ENCODE peak calls at places on chromosomes 7 and 10, in five cellular contexts. W is endothelial cell; I is astrocyte of the spinal cord; C is naive thymus-derived CD4-positive, alpha-beta T cell; B is GM04504. R is an unnamed sample.

GRCh38 chr7:19982841-19983835 is 209.7 kb upstream of the TMEM196 start:
- DNase-seq in W (peak), I (peak), C (no peak), B (peak), R (peak)

GRCh38 chr10:129131439-129132122 is 335.5 kb upstream of the MGMT start:
- DNase-seq in W (no peak), I (no peak), C (no peak), B (no peak), R (no peak)

GRCh38 chr10:100101526-100102076 is 19.9 kb upstream of the CPN1 start:
- DNase-seq in W (no peak), I (no peak), C (no peak), B (no peak), R (no peak)

GRCh38 chr10:132687181-132687892 is 98.6 kb downstream of the NKX6-2 start:
- DNase-seq in W (no peak), I (no peak), C (no peak), B (no peak), R (no peak)

GRCh38 chr7:131007439-131008330 is 273.7 kb upstream of the KLF14 start:
- DNase-seq in W (peak), I (peak), C (peak), B (peak), R (peak)

GRCh38 chr10:60521974-60522405 is 132.3 kb upstream of the ANK3 start:
- DNase-seq in W (peak), I (peak), C (no peak), B (peak), R (no peak)

GRCh38 chr7:102874166-102874829 is 38.5 kb upstream of the LRRC17 start:
- DNase-seq in W (no peak), I (peak), C (no peak), B (peak), R (no peak)

GRCh38 chr7:22445140-22445722 is 54.8 kb downstream of the STEAP1B start:
- DNase-seq in W (no peak), I (peak), C (no peak), B (no peak), R (peak)

GRCh38 chr7:152025077-152025936 is at the start of gene GALNT11:
- DNase-seq in W (peak), I (peak), C (peak), B (peak), R (no peak)

GRCh38 chr7:36291387-36292316 is 98.0 kb upstream of the ANLN start:
- DNase-seq in W (peak), I (peak), C (peak), B (peak), R (peak)

GRCh38 chr7:85104432-85105205 is 82.2 kb downstream of the SEMA3D start:
- DNase-seq in W (no peak), I (no peak), C (no peak), B (peak), R (no peak)

GRCh38 chr7:610531-611280 is 91.1 kb upstream of the PDGFA start:
- DNase-seq in W (peak), I (peak), C (peak), B (no peak), R (no peak)

GRCh38 chr7:77674878-77675277 is 21.4 kb upstream of the RSBN1L start:
- DNase-seq in W (no peak), I (peak), C (no peak), B (no peak), R (no peak)

GRCh38 chr10:44847110-44847509 is 64.0 kb upstream of the TMEM72 start:
- DNase-seq in W (no peak), I (no peak), C (no peak), B (no peak), R (no peak)

GRCh38 chr7:158469396-158470051 is 118.1 kb downstream of the PTPRN2 start:
- DNase-seq in W (no peak), I (no peak), C (no peak), B (no peak), R (no peak)

GRCh38 chr7:51606601-51607154 is 290.1 kb upstream of the COBL start:
- DNase-seq in W (no peak), I (no peak), C (no peak), B (no peak), R (no peak)

GRCh38 chr7:25256424-25256823 is 28.1 kb upstream of the NPVF start:
- DNase-seq in W (no peak), I (no peak), C (no peak), B (no peak), R (no peak)

GRCh38 chr10:46547881-46548780 is 8.3 kb downstream of the GPRIN2 start:
- DNase-seq in W (no peak), I (no peak), C (no peak), B (no peak), R (no peak)

GRCh38 chr7:43588477-43589132 is 5.7 kb downstream of the STK17A start:
- DNase-seq in W (no peak), I (no peak), C (no peak), B (no peak), R (no peak)

GRCh38 chr10:119263966-119264621 is 56.7 kb downstream of the GRK5 start:
- DNase-seq in W (no peak), I (no peak), C (no peak), B (no peak), R (no peak)

GRCh38 chr10:48526846-48527505 is 77.9 kb downstream of the ARHGAP22 start:
- DNase-seq in W (no peak), I (no peak), C (no peak), B (no peak), R (no peak)

GRCh38 chr7:157139142-157140117 is 704 bp downstream of the UBE3C start:
- DNase-seq in W (peak), I (peak), C (peak), B (no peak), R (peak)